ENCODE peak calls at places on chromosomes 5 and 9, in six cellular contexts. P is AG04449, X is fibroblast of pulmonary artery, V is astrocyte of the spinal cord, D is endothelial cell, A is mammary epithelial cell. I is an unnamed sample.

GRCh38 chr5:160799160-160799559 is 52.9 kb downstream of the ATP10B start:
- DNase-seq in P (no peak), X (no peak), V (no peak), D (no peak), A (no peak), I (no peak)

GRCh38 chr9:121333950-121334773 is 35.9 kb downstream of the STOM start:
- DNase-seq in P (no peak), X (no peak), V (no peak), D (no peak), A (no peak), I (no peak)

GRCh38 chr9:137077758-137078693 is 709 bp downstream of the UAP1L1 start:
- DNase-seq in P (no peak), X (no peak), V (no peak), D (no peak), A (no peak), I (peak)

GRCh38 chr5:167944121-167944858 is 347.2 kb upstream of the WWC1 start:
- DNase-seq in P (no peak), X (no peak), V (no peak), D (no peak), A (peak), I (no peak)

GRCh38 chr5:10106806-10107205 is 142.9 kb downstream of the ATPSCKMT start:
- DNase-seq in P (no peak), X (no peak), V (no peak), D (no peak), A (peak), I (no peak)

GRCh38 chr9:111886983-111887718 is 9.5 kb upstream of the UGCG start:
- DNase-seq in P (no peak), X (no peak), V (no peak), D (no peak), A (no peak), I (no peak)

GRCh38 chr5:102946971-102947370 is 173.0 kb downstream of the GIN1 start:
- DNase-seq in P (no peak), X (no peak), V (no peak), D (no peak), A (no peak), I (no peak)

GRCh38 chr9:127121628-127122175 is 733 bp downstream of the ANGPTL2 start:
- DNase-seq in P (no peak), X (peak), V (peak), D (no peak), A (no peak), I (no peak)

GRCh38 chr5:76716456-76717157 is 681 bp downstream of the F2R start:
- DNase-seq in P (no peak), X (peak), V (no peak), D (peak), A (no peak), I (no peak)

GRCh38 chr9:135776893-135777622 is 75.1 kb downstream of the KCNT1 start:
- DNase-seq in P (no peak), X (no peak), V (no peak), D (no peak), A (no peak), I (no peak)

GRCh38 chr5:75335952-75336624 is 932 bp upstream of the HMGCR start:
- DNase-seq in P (peak), X (peak), V (peak), D (peak), A (peak), I (no peak)
- TF ChIP-seq CTCF in P (peak), X (peak), V (peak), D (no peak), A (peak), I (no peak)

GRCh38 chr5:149893403-149893931 is 51.1 kb downstream of the PDE6A start:
- DNase-seq in P (no peak), X (no peak), V (no peak), D (no peak), A (peak), I (no peak)
- TF ChIP-seq CTCF in P (no peak), X (no peak), V (no peak), D (no peak), A (no peak), I (no peak)

GRCh38 chr5:164876793-164877192 is 1371.4 kb downstream of the MAT2B start:
- DNase-seq in P (no peak), X (no peak), V (no peak), D (no peak), A (no peak), I (no peak)
- TF ChIP-seq CTCF in P (no peak), X (no peak), V (no peak), D (no peak), A (no peak), I (no peak)

GRCh38 chr9:99822096-99822595 is 461 bp downstream of the NR4A3 start:
- DNase-seq in P (no peak), X (no peak), V (no peak), D (peak), A (no peak), I (no peak)

GRCh38 chr9:99819484-99820329 is 2.0 kb upstream of the NR4A3 start:
- DNase-seq in P (peak), X (peak), V (peak), D (peak), A (peak), I (peak)

GRCh38 chr9:99820330-99821186 is 1.1 kb upstream of the NR4A3 start:
- DNase-seq in P (peak), X (peak), V (peak), D (no peak), A (peak), I (no peak)

GRCh38 chr9:99822596-99823391 is 1.1 kb downstream of the NR4A3 start:
- DNase-seq in P (no peak), X (peak), V (peak), D (peak), A (peak), I (peak)

GRCh38 chr9:99821187-99822095 is at the start of gene NR4A3:
- DNase-seq in P (peak), X (peak), V (peak), D (peak), A (peak), I (peak)
- TF ChIP-seq CTCF in P (peak), X (peak), V (peak), D (no peak), A (peak), I (no peak)

GRCh38 chr5:127046343-127047072 is 16.1 kb upstream of the MARCHF3 start:
- DNase-seq in P (no peak), X (no peak), V (no peak), D (no peak), A (no peak), I (no peak)

GRCh38 chr5:127040779-127041520 is 10.6 kb upstream of the MARCHF3 start:
- DNase-seq in P (no peak), X (peak), V (peak), D (no peak), A (peak), I (no peak)

GRCh38 chr5:127041571-127041970 is 11.2 kb upstream of the MARCHF3 start:
- DNase-seq in P (no peak), X (peak), V (peak), D (no peak), A (peak), I (no peak)

GRCh38 chr5:127038550-127038949 is 8.2 kb upstream of the MARCHF3 start:
- DNase-seq in P (no peak), X (no peak), V (no peak), D (no peak), A (no peak), I (no peak)

GRCh38 chr5:127042593-127042992 is 12.2 kb upstream of the MARCHF3 start:
- DNase-seq in P (no peak), X (peak), V (peak), D (no peak), A (no peak), I (no peak)
- TF ChIP-seq CTCF in P (no peak), X (peak), V (peak), D (no peak), A (peak), I (no peak)

GRCh38 chr9:88660611-88661010 is 125.6 kb downstream of the NXNL2 start:
- DNase-seq in P (no peak), X (peak), V (no peak), D (peak), A (peak), I (no peak)
- TF ChIP-seq CTCF in P (peak), X (peak), V (peak), D (peak), A (peak), I (no peak)

GRCh38 chr5:108420755-108421154 is 38.9 kb upstream of the FBXL17 start:
- DNase-seq in P (no peak), X (no peak), V (no peak), D (no peak), A (no peak), I (no peak)

GRCh38 chr5:108415726-108416125 is 33.8 kb upstream of the FBXL17 start:
- DNase-seq in P (no peak), X (no peak), V (no peak), D (no peak), A (no peak), I (no peak)

GRCh38 chr5:108417166-108417670 is 35.3 kb upstream of the FBXL17 start:
- DNase-seq in P (no peak), X (no peak), V (no peak), D (no peak), A (no peak), I (no peak)

GRCh38 chr5:108420182-108420581 is 38.3 kb upstream of the FBXL17 start:
- DNase-seq in P (no peak), X (no peak), V (no peak), D (no peak), A (no peak), I (no peak)

DNA sequence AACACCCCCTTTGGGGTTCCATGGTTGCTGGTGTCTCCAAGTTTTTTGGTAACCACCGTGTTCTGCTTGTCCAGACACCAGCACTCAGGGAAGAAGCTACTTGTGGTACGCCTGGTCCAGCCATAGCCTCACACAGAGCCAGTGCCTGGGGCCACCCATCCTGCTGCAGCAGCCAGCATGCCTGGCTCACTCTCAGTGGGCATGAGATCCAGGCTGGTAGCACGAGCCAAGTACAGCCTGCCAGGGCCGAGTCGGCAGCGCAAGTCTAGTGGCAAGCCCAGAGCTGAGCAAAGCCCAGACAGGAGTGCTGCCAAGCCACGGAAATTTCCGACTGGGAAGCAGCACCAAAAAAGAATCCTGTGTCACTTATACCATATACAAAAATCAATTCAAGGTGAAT is 36.3 kb upstream of the FBXL17 start:
- DNase-seq in P (no peak), X (no peak), V (no peak), D (no peak), A (no peak), I (no peak)
- TF ChIP-seq CTCF in P (no peak), X (no peak), V (no peak), D (no peak), A (no peak), I (no peak)

GRCh38 chr5:154571325-154572035 is 93.5 kb upstream of the HAND1 start:
- DNase-seq in P (no peak), X (no peak), V (no peak), D (no peak), A (no peak), I (no peak)

GRCh38 chr5:154580422-154580821 is 102.4 kb upstream of the HAND1 start:
- DNase-seq in P (no peak), X (no peak), V (no peak), D (no peak), A (no peak), I (no peak)

GRCh38 chr5:154577449-154577848 is 99.4 kb upstream of the HAND1 start:
- DNase-seq in P (no peak), X (no peak), V (no peak), D (no peak), A (no peak), I (no peak)

GRCh38 chr5:154573011-154573410 is 95.0 kb upstream of the HAND1 start:
- DNase-seq in P (no peak), X (no peak), V (no peak), D (no peak), A (no peak), I (no peak)

GRCh38 chr5:154575869-154576806 is 98.1 kb upstream of the HAND1 start:
- DNase-seq in P (no peak), X (no peak), V (no peak), D (no peak), A (no peak), I (no peak)
- TF ChIP-seq CTCF in P (no peak), X (no peak), V (peak), D (no peak), A (peak), I (no peak)

I was measured in activated B cell treated with CpG ODN at 0.5 μM for 24 hours.